ENCODE peak calls at places on chromosomes 7 and 10, in six cellular contexts. A is B cell, L is cardiac muscle cell, W is AG08395, O is RWPE1, Z is H54. E is an unnamed sample.

GRCh38 chr7:99644436-99644835 is 27.7 kb downstream of the ZSCAN25 start:
- DNase-seq in A (no peak), W (no peak), Z (no peak), L (no peak), O (no peak), E (no peak)

GRCh38 chr10:11646450-11646849 is 35.0 kb upstream of the USP6NL start:
- DNase-seq in W (no peak), L (no peak), O (no peak), A (no peak), Z (no peak), E (no peak)

GRCh38 chr7:101362334-101363195 is at the start of gene COL26A1:
- DNase-seq in A (peak), W (peak), L (peak), Z (no peak), O (no peak), E (no peak)

GRCh38 chr10:122308487-122309141 is 37.5 kb downstream of the BTBD16 start:
- DNase-seq in L (no peak), A (no peak), O (no peak), Z (no peak), W (no peak), E (no peak)

GRCh38 chr7:83956104-83956503 is 238.5 kb downstream of the SEMA3A start:
- DNase-seq in O (no peak), L (no peak), A (no peak), W (no peak), Z (no peak), E (no peak)

GRCh38 chr7:68166525-68166924 is 1169.9 kb downstream of the TYW1 start:
- DNase-seq in Z (no peak), L (no peak), A (no peak), O (no peak), W (no peak), E (no peak)

GRCh38 chr10:114654829-114655575 is 3.1 kb downstream of the ABLIM1 start:
- DNase-seq in W (no peak), A (no peak), O (no peak), L (no peak), Z (no peak), E (no peak)

GRCh38 chr7:727104-727805 is at the start of gene PRKAR1B:
- DNase-seq in W (no peak), Z (peak), A (peak), L (no peak), O (peak), E (peak)

E was measured in K562.